ENCODE peak calls at places on chromosomes 12 and 14, in eight cellular contexts. J, C, D, S, E, I, B and O are unnamed samples.

GRCh38 chr12:121261397-121261796 is 35.1 kb downstream of the CAMKK2 start:
- DNase-seq in D (no peak), E (no peak), I (no peak), J (no peak), B (no peak), S (no peak), C (no peak), O (no peak)

GRCh38 chr12:64679487-64679983 is 69.2 kb downstream of the RASSF3 start:
- DNase-seq in C (peak; percentile 74), D (no peak), E (peak; percentile 65), B (peak; percentile 41), S (peak; percentile 90), I (no peak), J (peak; percentile 67), O (peak; percentile 65)

GRCh38 chr12:49664591-49665146 is 41.3 kb downstream of the PRPF40B start:
- DNase-seq in S (no peak), I (no peak), J (peak; percentile 30), D (no peak), C (no peak), E (no peak), B (no peak), O (no peak)

GRCh38 chr14:93185333-93185688 is 194 bp downstream of the LYSET start:
- DNase-seq in D (no peak), I (no peak), C (no peak), S (no peak), J (no peak), E (no peak), B (no peak), O (no peak)

GRCh38 chr14:55803506-55804197 is 223.6 kb downstream of the KTN1 start:
- DNase-seq in D (no peak), J (no peak), S (no peak), B (no peak), I (no peak), C (peak; percentile 85), E (no peak), O (no peak)

GRCh38 chr14:74140374-74140850 is 55.7 kb downstream of the LIN52 start:
- DNase-seq in E (no peak), D (peak; percentile 35), C (no peak), I (no peak), B (no peak), J (no peak), S (peak; percentile 87), O (peak; percentile 92)

GRCh38 chr12:39296496-39296895 is 146.4 kb downstream of the KIF21A start:
- DNase-seq in J (no peak), I (no peak), B (no peak), C (no peak), S (no peak), E (no peak), D (no peak), O (no peak)

GRCh38 chr12:130860311-130860710 is 11.6 kb upstream of the RAN start:
- DNase-seq in S (no peak), B (no peak), C (no peak), E (no peak), D (no peak), J (no peak), I (no peak), O (no peak)

DNA sequence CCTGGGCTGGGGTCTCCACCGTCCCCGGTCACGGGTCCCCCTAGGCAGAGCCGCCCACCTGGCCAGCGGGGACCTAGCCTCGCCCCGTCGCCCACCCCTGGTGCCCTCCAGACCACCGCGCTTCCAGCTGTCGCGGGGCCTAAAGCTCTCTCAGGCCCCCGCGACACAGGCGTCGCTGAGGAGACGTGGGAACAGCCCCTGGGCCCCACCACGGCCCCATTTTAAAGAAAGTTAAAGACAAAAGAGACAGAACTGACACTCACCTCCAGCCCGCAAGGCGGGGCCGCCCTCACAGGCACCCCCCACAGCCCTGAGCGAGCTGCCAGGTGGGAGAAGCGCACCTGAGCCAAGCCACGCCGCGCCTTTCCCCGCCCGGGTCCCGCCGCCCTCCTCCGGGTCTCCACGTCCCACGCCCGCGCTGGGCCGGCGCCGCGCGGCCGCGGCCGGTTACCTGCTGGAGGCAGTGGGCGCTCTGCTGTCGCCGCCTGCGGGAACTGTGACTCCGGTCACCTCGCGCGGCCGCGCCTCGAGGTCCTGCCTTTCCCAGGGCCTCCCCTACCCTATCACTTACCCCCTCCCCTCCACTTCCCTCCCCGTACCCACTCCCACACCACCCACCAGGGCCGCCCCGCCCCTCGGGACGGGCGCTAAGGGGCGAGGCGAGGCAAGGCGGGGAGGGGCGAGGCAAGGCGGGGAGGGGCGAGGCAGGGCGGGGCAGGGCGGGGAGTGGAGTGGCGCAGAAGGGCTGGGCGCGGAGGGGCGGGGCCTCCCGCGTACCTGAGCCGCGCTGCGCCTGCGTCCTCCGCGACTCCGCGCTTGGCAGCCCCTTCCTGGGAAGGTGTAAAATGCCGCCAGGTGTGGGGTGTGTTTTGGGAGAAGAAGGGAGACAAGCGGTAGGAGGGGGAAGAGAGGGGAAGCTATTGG is 31.2 kb downstream of the TC2N start:
- DNase-seq in J (peak; percentile 88), D (peak; percentile 92), B (peak; percentile 71), S (peak; percentile 77), C (peak; percentile 56), E (no peak), I (no peak), O (peak; percentile 96)
- TF ChIP-seq POLR2A in J (peak; percentile 63), D (no peak), B (no peak), S (no peak), C (no peak), E (no peak), I (no peak), O (no peak)

DNA sequence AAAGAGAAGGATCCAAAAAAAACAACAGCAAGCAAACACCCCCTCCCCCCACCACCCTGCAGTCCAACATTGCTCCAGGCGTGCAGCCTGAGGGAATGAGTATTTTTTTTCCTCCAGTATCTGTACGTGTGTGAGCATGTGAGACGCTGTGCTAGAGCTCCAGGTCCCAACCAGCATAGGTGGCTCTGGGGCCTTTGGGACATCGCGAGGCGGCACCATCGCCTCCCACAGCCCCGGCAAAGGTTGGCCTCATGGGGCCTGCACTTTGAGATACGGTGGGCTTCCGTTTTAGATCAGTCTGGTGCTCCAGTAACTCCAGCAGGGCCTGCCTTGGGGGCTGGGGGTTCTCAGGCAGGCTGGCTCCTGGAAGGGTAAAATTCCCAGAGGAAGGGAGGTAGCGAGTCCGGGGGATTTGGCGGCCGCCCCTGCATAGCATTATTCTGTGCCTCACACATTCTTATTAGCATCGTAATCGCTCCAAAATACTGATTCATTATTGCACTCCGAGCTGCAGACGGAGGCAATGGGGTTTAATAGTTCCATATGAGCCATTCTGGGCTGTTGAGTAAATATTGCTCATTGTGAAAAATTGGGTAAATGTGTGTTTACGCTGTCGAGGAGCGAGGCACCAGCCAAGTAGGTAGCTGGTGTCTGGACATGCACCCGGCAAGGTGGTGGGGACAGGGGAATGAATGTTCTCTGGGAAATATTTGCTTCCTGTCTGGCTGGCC is 143.1 kb upstream of the MYL2 start:
- DNase-seq in I (no peak), B (no peak), C (no peak), E (no peak), S (no peak), D (no peak), J (no peak), O (no peak)
- H3K4me3 ChIP-seq in I (no peak overlapping the region), B (no peak overlapping the region), C (no peak overlapping the region), E (no peak overlapping the region), S (no peak overlapping the region), D (no peak overlapping the region), J (no peak overlapping the region), O (no peak overlapping the region)

GRCh38 chr12:112503521-112503920 is 84.8 kb downstream of the PTPN11 start:
- DNase-seq in C (no peak), D (no peak), I (no peak), E (no peak), J (no peak), B (no peak), S (no peak), O (no peak)

DNA sequence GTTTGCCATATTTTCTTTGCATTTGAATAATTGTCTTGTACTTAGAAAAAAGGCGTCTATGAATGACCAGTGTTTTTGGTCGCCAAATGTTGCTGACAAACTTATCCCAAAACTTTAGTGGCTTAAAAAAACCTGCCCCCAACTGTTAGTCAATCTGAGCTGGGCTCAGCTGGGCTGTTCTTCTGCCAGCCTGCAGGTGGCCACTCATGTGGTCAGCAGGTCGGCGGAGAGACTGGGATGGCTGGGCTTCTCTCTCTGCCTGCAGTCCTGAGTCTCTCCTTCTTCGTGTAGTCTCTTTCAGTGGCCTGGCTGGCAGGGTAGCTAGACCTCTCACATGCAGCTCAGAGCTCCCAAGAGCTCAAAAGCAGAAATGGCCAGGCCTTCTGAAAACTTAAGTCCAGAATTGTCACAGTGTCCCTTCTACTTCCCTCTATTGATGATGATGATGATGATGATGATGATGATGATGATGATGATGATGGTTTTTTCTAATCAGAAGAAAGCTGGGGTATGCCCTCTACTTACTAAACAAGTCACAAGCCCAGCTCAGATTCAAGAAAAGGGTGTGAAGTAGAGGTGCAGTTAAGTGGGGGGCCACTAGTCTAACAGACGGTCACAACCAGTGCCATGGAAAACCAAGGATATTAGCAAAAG is 87.9 kb downstream of the PTPN11 start:
- DNase-seq in C (no peak), E (no peak), S (no peak), I (no peak), B (no peak), D (no peak), J (no peak), O (no peak)
- TF ChIP-seq CTCF in C (no peak), E (no peak), S (no peak), I (no peak), B (no peak), D (no peak), J (no peak), O (no peak)

GRCh38 chr12:109880938-109881337 is 597 bp upstream of the GLTP start:
- DNase-seq in E (no peak), S (no peak), B (no peak), C (no peak), D (no peak), I (no peak), J (no peak), O (no peak)

GRCh38 chr12:109881752-109882151 is 1.4 kb upstream of the GLTP start:
- DNase-seq in I (no peak), D (no peak), C (no peak), J (no peak), B (no peak), S (no peak), E (no peak), O (no peak)

GRCh38 chr12:109879332-109880048 is 851 bp downstream of the GLTP start:
- DNase-seq in D (no peak), I (no peak), E (no peak), J (no peak), S (no peak), B (no peak), C (no peak), O (no peak)

GRCh38 chr12:109878749-109879148 is 1.6 kb downstream of the GLTP start:
- DNase-seq in J (no peak), D (no peak), I (no peak), E (no peak), S (no peak), B (no peak), C (no peak), O (no peak)

DNA sequence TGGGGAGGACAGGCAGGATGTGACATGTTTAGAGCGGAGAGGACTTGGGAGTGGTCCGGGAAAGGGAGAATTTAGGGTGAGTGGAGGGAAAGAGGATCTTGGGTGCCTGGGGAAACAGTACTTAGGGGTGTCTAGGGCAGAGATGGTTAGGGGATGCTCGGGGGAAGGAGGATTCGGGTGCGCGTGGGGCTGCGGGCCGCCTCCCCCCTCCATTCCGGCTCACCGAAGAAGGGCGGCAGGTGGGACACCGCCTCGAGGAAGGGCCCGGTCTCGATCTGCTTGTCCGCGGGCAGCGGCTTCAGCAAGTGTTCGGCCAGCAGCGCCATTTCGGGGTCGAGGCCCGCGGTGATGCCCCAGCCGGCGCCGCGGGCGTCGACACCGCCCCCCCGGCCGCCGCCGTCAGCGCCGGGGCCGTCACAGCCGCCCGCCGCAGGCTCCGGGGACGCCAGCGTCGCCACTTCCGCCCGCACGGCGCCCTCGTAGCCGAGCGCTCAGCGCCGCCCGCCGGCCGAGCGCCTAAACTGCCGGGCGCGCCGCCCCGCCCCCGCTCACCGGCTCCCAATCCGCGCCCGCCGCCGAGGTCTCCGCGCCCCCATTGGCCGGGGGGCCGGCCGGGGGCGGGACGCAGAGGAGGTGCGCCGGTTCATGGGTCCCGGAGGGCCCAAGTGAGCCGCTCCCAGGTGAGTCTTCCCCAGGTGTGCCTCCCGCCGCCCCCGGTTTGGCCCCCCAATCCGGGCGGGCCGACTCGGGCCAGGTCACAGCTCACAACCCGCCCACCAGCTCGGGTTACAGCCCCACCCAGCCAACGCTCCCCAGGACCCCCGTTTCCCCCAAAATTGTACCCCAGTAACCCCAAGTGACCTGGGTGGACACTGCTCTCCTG is at the start of gene GLTP:
- DNase-seq in J (peak; percentile 84), C (peak; percentile 45), D (peak; percentile 82), I (no peak), S (peak; percentile 86), E (peak; percentile 63), B (peak; percentile 76), O (peak; percentile 96)
- TF ChIP-seq POLR2A in J (peak; percentile 50), C (no peak), D (no peak), I (no peak), S (peak; percentile 61), E (no peak), B (peak; percentile 60), O (no peak)